ENCODE peak calls at places on chromosome X, in six cellular contexts. I, U, J, K, O and C are unnamed samples.
A peak's percentile ranks its signal among the peaks of the same experiment; 100 is the strongest.

GRCh38 chrX:134801267-134801666 is 143.0 kb upstream of the PLAC1 start:
- DNase-seq in I (peak; percentile 32), U (no peak), J (no peak), K (no peak), O (no peak), C (no peak)

GRCh38 chrX:13387656-13388421 is 68.0 kb upstream of the ATXN3L start:
- DNase-seq in I (peak; percentile 23), U (no peak), J (peak; percentile 58), K (no peak), O (no peak), C (no peak)

GRCh38 chrX:129540725-129541184 is 696 bp downstream of the OCRL start:
- DNase-seq in I (no peak), U (no peak), J (peak; percentile 6), K (peak; percentile 81), O (peak; percentile 51), C (no peak)

GRCh38 chrX:110558406-110558805 is 199.8 kb downstream of the RTL9 start:
- DNase-seq in I (no peak), U (no peak), J (no peak), K (no peak), O (no peak), C (no peak)

GRCh38 chrX:121121021-121121420 is 73.6 kb downstream of the GLUD2 start:
- DNase-seq in I (no peak), U (no peak), J (no peak), K (no peak), O (no peak), C (no peak)

GRCh38 chrX:1592863-1593201 is 1.4 kb downstream of the AKAP17A start:
- DNase-seq in I (peak; percentile 21), U (no peak), J (no peak), K (peak; percentile 29), O (no peak), C (no peak)

GRCh38 chrX:10356979-10357378 is 200.2 kb downstream of the CLCN4 start:
- DNase-seq in I (peak; percentile 58), U (no peak), J (peak; percentile 71), K (no peak), O (no peak), C (no peak)

GRCh38 chrX:70062076-70062475 is at the start of gene OTUD6A:
- DNase-seq in I (no peak), U (no peak), J (no peak), K (no peak), O (no peak), C (no peak)

GRCh38 chrX:11557120-11557519 is 108.6 kb downstream of the ARHGAP6 start:
- DNase-seq in I (peak; percentile 72), U (no peak), J (peak; percentile 58), K (no peak), O (no peak), C (peak; percentile 7)

GRCh38 chrX:115960440-115961084 is 210.0 kb upstream of the AGTR2 start:
- DNase-seq in I (no peak), U (no peak), J (peak; percentile 65), K (peak; percentile 73), O (no peak), C (peak; percentile 19)

GRCh38 chrX:119685225-119686066 is 7.5 kb downstream of the SEPTIN6 start:
- DNase-seq in I (no peak), U (no peak), J (no peak), K (no peak), O (no peak), C (no peak)

GRCh38 chrX:126820700-126821420 is 1.3 kb downstream of the PRR32 start:
- DNase-seq in I (no peak), U (no peak), J (no peak), K (no peak), O (no peak), C (no peak)

GRCh38 chrX:131729295-131729694 is 185.4 kb downstream of the OR13H1 start:
- DNase-seq in I (peak; percentile 88), U (no peak), J (peak; percentile 76), K (no peak), O (peak; percentile 91), C (no peak)

GRCh38 chrX:48450076-48450475 is 20.0 kb downstream of the SLC38A5 start:
- DNase-seq in I (no peak), U (no peak), J (no peak), K (no peak), O (no peak), C (no peak)

GRCh38 chrX:43655151-43655676 is 885 bp upstream of the MAOA start:
- DNase-seq in I (peak; percentile 3), U (no peak), J (peak; percentile 53), K (no peak), O (peak; percentile 69), C (peak; percentile 26)

GRCh38 chrX:97215166-97215565 is 331.5 kb downstream of the RPA4 start:
- DNase-seq in I (peak; percentile 56), U (peak; percentile 6), J (no peak), K (no peak), O (no peak), C (no peak)

GRCh38 chrX:131812847-131813825 is 210.0 kb upstream of the STK26 start:
- DNase-seq in I (peak; percentile 79), U (no peak), J (peak; percentile 79), K (peak; percentile 13), O (peak; percentile 82), C (no peak)

GRCh38 chrX:102067966-102068723 is 57.3 kb upstream of the TCEAL2 start:
- DNase-seq in I (peak; percentile 16), U (no peak), J (peak; percentile 6), K (no peak), O (no peak), C (no peak)

GRCh38 chrX:17377047-17377692 is 2.2 kb downstream of the NHS start:
- DNase-seq in I (peak; percentile 61), U (no peak), J (peak; percentile 84), K (peak; percentile 13), O (peak; percentile 57), C (no peak)

GRCh38 chrX:129423191-129423590 is 100.1 kb downstream of the SMARCA1 start:
- DNase-seq in I (no peak), U (no peak), J (no peak), K (no peak), O (no peak), C (no peak)

GRCh38 chrX:41923257-41923924 is at the start of gene CASK:
- DNase-seq in I (peak; percentile 87), U (peak; percentile 76), J (peak; percentile 88), K (peak; percentile 91), O (peak; percentile 97), C (peak; percentile 26)

GRCh38 chrX:41922125-41922521 is 1.2 kb downstream of the CASK start:
- DNase-seq in I (peak; percentile 27), U (no peak), J (peak; percentile 37), K (peak; percentile 30), O (no peak), C (no peak)

GRCh38 chrX:41919870-41920269 is 3.5 kb downstream of the CASK start:
- DNase-seq in I (no peak), U (no peak), J (no peak), K (no peak), O (no peak), C (no peak)

GRCh38 chrX:41922694-41923171 is 621 bp downstream of the CASK start:
- DNase-seq in I (no peak), U (no peak), J (peak; percentile 14), K (no peak), O (peak; percentile 58), C (no peak)

DNA sequence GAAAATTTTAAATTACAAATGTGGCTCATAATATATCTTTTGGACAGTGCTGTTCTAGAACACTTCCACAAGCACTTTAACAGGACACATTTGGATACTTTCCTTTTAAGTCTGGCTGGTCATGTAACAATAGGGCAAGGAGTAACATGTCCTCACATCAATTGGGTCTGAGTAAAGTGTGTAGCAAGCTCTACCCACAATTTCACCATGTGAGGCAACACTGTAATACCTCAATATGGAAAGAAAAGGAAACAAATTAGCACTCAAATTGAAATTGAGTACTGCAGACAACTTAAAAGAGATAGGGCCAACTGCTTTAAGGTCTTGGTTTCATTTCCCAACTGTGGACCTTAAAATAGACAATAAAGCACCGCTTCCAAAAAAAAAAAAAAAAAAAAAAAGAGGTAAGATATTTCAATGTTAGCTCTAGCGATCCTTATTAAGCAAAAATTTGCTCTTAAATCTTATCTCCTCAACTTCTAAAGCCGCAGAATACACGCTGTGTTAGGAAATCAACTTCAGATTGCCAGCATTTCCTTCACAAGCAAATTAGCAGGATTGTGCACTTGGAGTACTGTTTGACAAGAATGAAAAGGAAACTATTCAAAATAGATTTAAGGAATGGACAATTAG is 1.7 kb downstream of the CASK start:
- DNase-seq in I (peak; percentile 37), U (no peak), J (peak; percentile 73), K (peak; percentile 33), O (no peak), C (peak; percentile 5)
- H3K27ac ChIP-seq in I (peak overlapping the region; percentile 81), U (no peak overlapping the region), J (peak overlapping the region; percentile 69), K (peak overlapping the region; percentile 14), O (peak overlapping the region; percentile 78), C (peak overlapping the region; percentile 76)

GRCh38 chrX:71625471-71625870 is 7.2 kb upstream of the CXCR3 start:
- DNase-seq in I (no peak), U (no peak), J (no peak), K (peak; percentile 61), O (no peak), C (no peak)

GRCh38 chrX:71623714-71624113 is 5.4 kb upstream of the CXCR3 start:
- DNase-seq in I (no peak), U (no peak), J (no peak), K (peak; percentile 42), O (no peak), C (no peak)

GRCh38 chrX:71629467-71629866 is 11.2 kb upstream of the CXCR3 start:
- DNase-seq in I (no peak), U (no peak), J (no peak), K (no peak), O (no peak), C (no peak)

GRCh38 chrX:71627588-71628404 is 9.5 kb upstream of the CXCR3 start:
- DNase-seq in I (no peak), U (no peak), J (no peak), K (peak; percentile 59), O (no peak), C (no peak)

DNA sequence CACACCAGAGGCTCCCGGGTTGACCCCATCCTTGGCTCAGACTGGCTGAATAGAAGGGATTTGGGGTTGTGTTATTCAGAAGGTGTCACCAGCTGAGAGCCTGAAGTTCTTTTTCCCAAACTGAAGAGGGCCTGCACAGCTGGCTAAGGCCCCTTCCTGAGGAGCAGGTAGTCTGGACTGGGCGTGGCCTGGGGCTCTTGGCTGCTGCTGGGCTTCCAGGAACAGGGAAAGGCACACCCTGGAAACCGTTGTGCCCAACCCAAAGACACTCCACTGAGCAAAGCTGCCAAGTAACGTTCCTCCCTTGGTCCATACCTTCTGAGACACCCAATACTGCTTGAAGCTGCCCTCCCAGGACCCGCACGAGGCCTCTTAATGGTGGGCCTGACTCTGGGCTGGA is 8.3 kb upstream of the CXCR3 start:
- DNase-seq in I (no peak), U (no peak), J (no peak), K (peak; percentile 79), O (no peak), C (no peak)
- H3K27ac ChIP-seq in I (no peak overlapping the region), U (no peak overlapping the region), J (no peak overlapping the region), K (peak overlapping the region; percentile 39), O (no peak overlapping the region), C (no peak overlapping the region)

GRCh38 chrX:47235691-47236103 is 2.9 kb downstream of the USP11 start:
- DNase-seq in I (peak; percentile 6), U (no peak), J (peak; percentile 51), K (no peak), O (no peak), C (no peak)
- H3K27ac ChIP-seq in I (no peak overlapping the region), U (no peak overlapping the region), J (peak overlapping the region; percentile 98), K (no peak overlapping the region), O (no peak overlapping the region), C (no peak overlapping the region)

DNA sequence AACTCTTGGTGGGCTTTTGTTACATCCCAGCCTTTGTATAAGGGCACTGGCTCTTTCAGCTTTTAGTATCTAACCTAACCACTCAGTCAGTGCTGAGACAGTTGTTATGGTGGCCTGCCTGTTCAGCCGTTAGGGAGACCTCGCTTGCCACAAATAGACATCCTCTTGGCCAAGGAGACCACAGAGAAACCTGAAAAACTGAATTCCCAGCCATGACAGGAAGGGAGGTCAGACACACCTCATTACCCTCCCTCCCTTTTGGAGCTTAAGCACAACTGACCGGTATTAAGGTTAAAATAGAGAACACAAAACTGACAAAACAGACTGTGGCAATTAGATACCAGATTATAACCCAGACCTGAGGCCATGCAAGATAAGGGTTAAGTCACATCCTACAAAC is 1639.3 kb downstream of the RPA4 start:
- DNase-seq in I (no peak), U (no peak), J (no peak), K (no peak), O (no peak), C (no peak)
- H3K27ac ChIP-seq in I (no peak overlapping the region), U (no peak overlapping the region), J (no peak overlapping the region), K (no peak overlapping the region), O (no peak overlapping the region), C (no peak overlapping the region)